ENCODE peak calls at places on chromosomes 6 and 20, in ten cellular contexts. K is HTR-8/SVneo; T is body of pancreas; U is activated CD8-positive, alpha-beta memory T cell treated with anti-CD3 and anti-CD28 coated beads, Interleukin-2, amount 50 U/mL, for 4 hours; N is HFF-Myc; V is posterior vena cava; Z is stimulated activated CD8-positive, alpha-beta memory T cell treated with anti-CD3 and anti-CD28 coated beads, Interleukin-15, amount 100 ng/mL, for 1 hour; S is activated CD4-positive, alpha-beta T cell treated with anti-CD3 and anti-CD28 coated beads, Interleukin-2, amount 10 ng/mL, durations not matched to agents 7 days and 5 days; H is K562; E is NCI-H1930. X is an unnamed sample.
A peak's percentile ranks its signal among the peaks of the same experiment; 100 is the strongest.

GRCh38 chr6:14783594-14783993 is 462.3 kb upstream of the JARID2 start:
- DNase-seq in K (no peak), T (no peak), U (no peak), N (no peak), V (no peak), Z (no peak), S (no peak), H (no peak), E (no peak), X (no peak)

GRCh38 chr20:10412591-10413408 is 21.2 kb downstream of the MKKS start:
- DNase-seq in K (no peak), T (no peak), U (no peak), N (no peak), V (no peak), Z (no peak), S (no peak), H (no peak), E (no peak), X (no peak)

GRCh38 chr6:152112503-152113261 is 305.2 kb downstream of the ESR1 start:
- DNase-seq in K (no peak), T (peak; percentile 69), U (no peak), N (no peak), V (peak; percentile 94), Z (no peak), S (no peak), H (no peak), E (no peak), X (no peak)

GRCh38 chr20:49052334-49052733 is 6.2 kb downstream of the CSE1L start:
- DNase-seq in K (no peak), T (no peak), U (no peak), N (no peak), V (no peak), Z (no peak), S (no peak), H (no peak), E (no peak), X (no peak)

GRCh38 chr20:12012241-12013222 is 94.8 kb downstream of the BTBD3 start:
- DNase-seq in K (peak; percentile 56), T (peak; percentile 71), U (no peak), N (peak; percentile 22), V (no peak), Z (no peak), S (peak; percentile 41), H (peak; percentile 46), E (peak; percentile 30), X (peak; percentile 65)

GRCh38 chr20:3930265-3931206 is 41.3 kb downstream of the PANK2 start:
- DNase-seq in K (no peak), T (no peak), U (no peak), N (no peak), V (no peak), Z (no peak), S (no peak), H (peak; percentile 48), E (no peak), X (peak; percentile 94)

GRCh38 chr6:134589512-134589911 is 271.6 kb upstream of the SGK1 start:
- DNase-seq in K (peak; percentile 80), T (no peak), U (no peak), N (peak; percentile 88), V (no peak), Z (no peak), S (no peak), H (no peak), E (no peak), X (no peak)

GRCh38 chr20:64049060-64049886 is at the start of gene SOX18:
- DNase-seq in K (no peak), T (no peak), U (no peak), N (no peak), V (no peak), Z (no peak), S (no peak), H (peak; percentile 84), E (peak; percentile 48), X (peak; percentile 16)

X was measured in erythroblast.